ENCODE peak calls at places on chromosomes 1 and 21, in seven cellular contexts. N, X, D, L, Z, C and R are unnamed samples. For H3K27me3, the result is how much of the 10 kb centered on the place peaks cover.

GRCh38 chr1:94300731-94301130 is 63.3 kb upstream of the ARHGAP29 start:
- DNase-seq in L (no peak), C (no peak), N (no peak), D (no peak), Z (no peak), X (no peak), R (no peak)

GRCh38 chr1:211547710-211548109 is 31.3 kb downstream of the SLC30A1 start:
- DNase-seq in L (peak), N (no peak), D (no peak), C (no peak), X (no peak), Z (no peak), R (no peak)

GRCh38 chr1:77175230-77175844 is 43.9 kb downstream of the PIGK start:
- DNase-seq in L (no peak), Z (peak), C (no peak), X (no peak), D (no peak), N (peak), R (no peak)

GRCh38 chr1:170664283-170664827 is 424 bp downstream of the PRRX1 start:
- DNase-seq in C (no peak), D (peak), L (peak), Z (no peak), X (peak), N (peak), R (no peak)

GRCh38 chr1:236845830-236846229 is 50.7 kb downstream of the MTR start:
- DNase-seq in C (no peak), L (no peak), D (no peak), X (no peak), N (no peak), Z (no peak), R (no peak)

GRCh38 chr1:32701421-32701911 is 1.1 kb downstream of the SYNC start:
- DNase-seq in X (peak), C (no peak), D (no peak), Z (no peak), N (no peak), L (peak), R (peak)

GRCh38 chr1:156537027-156537426 is 35.3 kb downstream of the IQGAP3 start:
- DNase-seq in Z (no peak), D (no peak), C (no peak), X (no peak), N (no peak), L (no peak), R (no peak)

GRCh38 chr1:53731779-53732305 is 7.1 kb downstream of the GLIS1 start:
- DNase-seq in C (no peak), X (no peak), D (no peak), N (peak), Z (no peak), L (no peak), R (no peak)

GRCh38 chr1:231827337-231828105 is 200.9 kb downstream of the DISC1 start:
- DNase-seq in Z (no peak), D (no peak), L (no peak), N (peak), C (no peak), X (no peak), R (no peak)

GRCh38 chr21:37653201-37653600 is 263.1 kb downstream of the KCNJ6 start:
- DNase-seq in X (no peak), N (no peak), C (no peak), Z (no peak), D (no peak), L (no peak), R (no peak)

GRCh38 chr1:225866981-225867380 is 15.2 kb downstream of the TMEM63A start:
- DNase-seq in L (no peak), Z (no peak), X (no peak), N (no peak), D (no peak), C (no peak), R (no peak)

GRCh38 chr1:67735806-67736627 is 51.0 kb downstream of the GADD45A start:
- DNase-seq in Z (peak), N (peak), X (peak), C (peak), D (peak), L (peak), R (peak)

GRCh38 chr1:206735553-206736031 is 35.0 kb upstream of the IL19 start:
- DNase-seq in N (peak), C (no peak), Z (no peak), X (no peak), L (no peak), D (no peak), R (no peak)

GRCh38 chr1:162627662-162628296 is 4.5 kb upstream of the DDR2 start:
- DNase-seq in C (no peak), L (no peak), X (no peak), N (peak), Z (peak), D (no peak), R (no peak)

GRCh38 chr1:109928591-109929111 is 18.0 kb downstream of the CSF1 start:
- DNase-seq in X (peak), C (no peak), N (peak), Z (no peak), D (peak), L (no peak), R (peak)

GRCh38 chr1:117579221-117579906 is 26.5 kb upstream of the TENT5C start:
- DNase-seq in D (no peak), X (no peak), L (peak), N (no peak), Z (no peak), C (peak), R (no peak)

GRCh38 chr1:57404914-57405313 is 18.9 kb downstream of the DAB1 start:
- DNase-seq in L (no peak), Z (no peak), C (no peak), X (no peak), N (peak), D (no peak), R (no peak)

GRCh38 chr1:63612564-63612963 is 19.4 kb downstream of the PGM1 start:
- DNase-seq in X (no peak), D (no peak), C (no peak), L (no peak), Z (no peak), N (no peak), R (no peak)

GRCh38 chr1:218666263-218666662 is 321.1 kb downstream of the TGFB2 start:
- DNase-seq in N (no peak), X (no peak), Z (no peak), C (no peak), D (no peak), L (no peak), R (no peak)

GRCh38 chr1:3007298-3008147 is 13.7 kb upstream of the ACTRT2 start:
- DNase-seq in L (no peak), Z (no peak), D (no peak), N (no peak), C (peak), X (no peak), R (no peak)

GRCh38 chr1:66333463-66334232 is 200.3 kb upstream of the SGIP1 start:
- DNase-seq in D (no peak), N (no peak), Z (no peak), C (no peak), X (peak), L (no peak), R (no peak)

GRCh38 chr21:43192501-43193081 is 23.8 kb downstream of the CRYAA start:
- DNase-seq in N (no peak), X (no peak), D (no peak), Z (no peak), L (peak), C (peak), R (peak)

GRCh38 chr1:67316180-67316902 is 8.7 kb downstream of the IL12RB2 start:
- DNase-seq in X (no peak), C (no peak), N (no peak), D (no peak), Z (no peak), L (no peak), R (no peak)

GRCh38 chr21:34974162-34974981 is 74.7 kb downstream of the RUNX1 start:
- DNase-seq in L (no peak), D (no peak), Z (no peak), X (no peak), C (no peak), N (peak), R (no peak)

GRCh38 chr1:35505911-35506798 is 51.0 kb downstream of the KIAA0319L start:
- DNase-seq in C (no peak), Z (peak), D (peak), X (peak), N (peak), L (no peak), R (no peak)

GRCh38 chr1:22239378-22239777 is 96.5 kb upstream of the WNT4 start:
- DNase-seq in X (peak), N (no peak), C (no peak), Z (no peak), L (no peak), D (no peak), R (no peak)

GRCh38 chr1:6523566-6523965 is 30.7 kb downstream of the NOL9 start:
- DNase-seq in X (no peak), Z (peak), N (peak), C (no peak), L (no peak), D (no peak), R (no peak)

GRCh38 chr1:234533975-234534876 is 55.2 kb upstream of the TARBP1 start:
- DNase-seq in N (peak), Z (no peak), L (peak), D (peak), X (peak), C (peak), R (peak)

GRCh38 chr1:48810740-48811139 is 34.0 kb upstream of the BEND5 start:
- DNase-seq in D (no peak), Z (no peak), N (no peak), L (no peak), X (no peak), C (no peak), R (no peak)

DNA sequence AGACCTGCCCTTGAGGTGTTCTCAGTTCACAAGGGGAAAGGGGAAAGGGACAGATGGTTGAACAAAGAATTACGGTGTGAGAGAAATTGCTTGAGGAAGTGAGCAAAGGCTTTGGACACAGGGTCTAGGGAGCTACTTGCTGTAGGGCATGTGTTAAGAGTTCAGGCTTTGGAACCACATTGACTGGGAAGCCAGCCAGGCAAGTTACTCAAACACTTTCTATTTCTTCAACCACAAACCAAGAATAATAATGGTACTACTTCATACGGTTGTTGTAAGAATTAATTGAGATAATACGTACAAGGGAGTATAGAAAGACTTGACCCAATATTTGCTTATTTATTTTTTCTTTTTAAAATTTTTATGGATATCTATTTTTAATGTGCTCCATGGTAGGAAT is 26.6 kb downstream of the AK4 start:
- DNase-seq in D (peak), Z (peak), X (peak), L (no peak), N (peak), C (peak), R (peak)
- TF ChIP-seq POLR2A in D (no peak), Z (no peak), X (no peak), L (no peak), N (no peak), C (no peak), R (no peak)

DNA sequence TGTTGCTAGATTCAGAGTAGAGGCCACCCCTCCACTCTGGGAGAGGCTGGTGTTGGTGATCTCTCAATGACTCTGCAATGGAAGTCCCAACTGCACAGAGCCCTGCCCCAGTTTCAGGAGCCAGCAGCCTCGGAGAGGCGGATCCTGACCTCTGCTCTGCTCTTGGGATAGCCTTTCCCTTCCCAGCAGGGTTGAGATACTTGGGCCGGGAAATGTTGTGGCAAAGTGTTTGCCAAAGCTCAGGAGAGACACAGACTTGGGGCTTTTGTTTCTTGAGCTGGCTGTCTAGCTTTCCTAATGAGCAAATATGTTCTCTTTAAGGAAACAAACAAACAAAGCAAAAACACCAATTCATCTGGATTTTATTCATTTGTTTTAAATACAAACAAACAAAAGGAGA is 194.1 kb upstream of the LMO4 start:
- DNase-seq in C (no peak), L (no peak), Z (no peak), X (no peak), N (no peak), D (no peak), R (no peak)
- H3K27me3 ChIP-seq in C (under half), L (under half), Z (under half), X (under half), N (under half), D (under half), R (under half)

GRCh38 chr1:42703888-42704464 is 21.8 kb downstream of the YBX1 start:
- DNase-seq in C (no peak), D (no peak), N (no peak), X (no peak), L (no peak), Z (no peak), R (no peak)
- TF ChIP-seq POLR2A in C (no peak), D (no peak), N (no peak), X (no peak), L (no peak), Z (no peak), R (no peak)

GRCh38 chr1:44411861-44412260 is 6.8 kb downstream of the RNF220 start:
- DNase-seq in N (no peak), D (no peak), Z (no peak), X (no peak), L (no peak), C (no peak), R (no peak)

GRCh38 chr1:44408181-44409018 is 3.3 kb downstream of the RNF220 start:
- DNase-seq in Z (no peak), N (no peak), C (no peak), D (no peak), X (no peak), L (no peak), R (no peak)

GRCh38 chr1:44409019-44409602 is 4.1 kb downstream of the RNF220 start:
- DNase-seq in D (no peak), Z (no peak), X (no peak), N (no peak), L (no peak), C (no peak), R (no peak)

GRCh38 chr1:44407430-44408180 is 2.5 kb downstream of the RNF220 start:
- DNase-seq in Z (no peak), L (peak), X (no peak), N (no peak), C (no peak), D (no peak), R (no peak)

GRCh38 chr1:44409741-44410140 is 4.7 kb downstream of the RNF220 start:
- DNase-seq in D (no peak), C (no peak), X (no peak), Z (no peak), L (no peak), N (no peak), R (no peak)
- H3K27me3 ChIP-seq in D (half or more), C (under half), X (half or more), Z (under half), L (half or more), N (half or more), R (under half)

DNA sequence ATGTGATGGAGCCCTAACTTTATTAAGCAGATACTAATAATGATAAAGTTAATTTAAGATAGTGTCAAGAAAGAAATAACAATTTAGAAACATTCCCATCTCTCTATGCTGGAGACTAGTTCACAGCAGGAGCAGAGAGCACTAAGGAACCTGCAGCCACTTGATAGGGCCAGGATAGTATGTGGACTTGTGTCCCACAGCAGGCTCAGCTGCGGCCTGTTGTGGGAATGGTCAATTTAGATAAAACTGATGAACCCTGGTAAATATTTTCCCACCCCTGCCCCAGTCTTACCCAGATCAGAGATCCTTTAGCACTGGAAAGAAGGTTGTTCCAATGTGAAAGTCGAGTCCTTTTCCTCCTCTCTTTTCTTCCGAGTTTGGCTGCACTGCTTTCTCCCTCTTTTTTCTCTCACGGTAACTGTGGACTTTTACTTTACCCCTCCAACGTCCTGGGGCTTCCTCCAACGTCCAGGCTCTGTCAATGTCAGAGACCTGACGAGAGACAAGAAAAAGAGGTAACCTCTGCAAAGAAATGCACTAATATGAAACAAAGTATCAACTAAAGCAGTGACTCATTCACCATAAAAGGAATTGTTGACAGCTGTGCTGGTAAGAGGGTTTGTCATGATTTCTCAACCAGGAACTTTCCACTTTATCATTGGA is at the start of gene GBP2:
- DNase-seq in N (peak), C (no peak), Z (no peak), D (no peak), L (peak), X (no peak), R (no peak)
- TF ChIP-seq POLR2A in N (no peak), C (peak), Z (no peak), D (peak), L (no peak), X (peak), R (peak)